ENCODE peak calls at places on chromosomes 2 and 18, in four cellular contexts. P, D, S and T are unnamed samples.
A peak's percentile ranks its signal among the peaks of the same experiment; 100 is the strongest.

GRCh38 chr2:207768891-207769596 is 662 bp downstream of the FZD5 start:
- DNase-seq in P (peak; percentile 51), D (no peak), S (no peak), T (no peak)

GRCh38 chr2:12809526-12809925 is 92.8 kb downstream of the TRIB2 start:
- DNase-seq in P (no peak), S (no peak), D (no peak), T (no peak)

GRCh38 chr2:177243476-177243875 is 21.1 kb downstream of the NFE2L2 start:
- DNase-seq in P (no peak), D (no peak), S (no peak), T (no peak)

GRCh38 chr2:33272001-33272400 is 204.4 kb upstream of the RASGRP3 start:
- DNase-seq in S (no peak), P (no peak), D (no peak), T (peak; percentile 71)

GRCh38 chr18:59264651-59265245 is 8.5 kb downstream of the RAX start:
- DNase-seq in S (no peak), P (no peak), D (no peak), T (no peak)

GRCh38 chr2:174350018-174350417 is 15.3 kb downstream of the SP9 start:
- DNase-seq in D (no peak), S (no peak), P (peak; percentile 47), T (no peak)

GRCh38 chr2:26585966-26586365 is 55.2 kb downstream of the CIB4 start:
- DNase-seq in S (no peak), D (no peak), P (no peak), T (no peak)

GRCh38 chr2:216674376-216674775 is 21.0 kb downstream of the IGFBP5 start:
- DNase-seq in D (no peak), P (no peak), S (no peak), T (no peak)

GRCh38 chr2:192500550-192501200 is 305.9 kb upstream of the TMEFF2 start:
- DNase-seq in S (no peak), D (peak; percentile 66), P (no peak), T (peak; percentile 3)

GRCh38 chr2:128324008-128324896 is 5.6 kb upstream of the HS6ST1 start:
- DNase-seq in S (no peak), D (no peak), P (no peak), T (no peak)

GRCh38 chr2:190682168-190682567 is 33.3 kb downstream of the NAB1 start:
- DNase-seq in S (peak; percentile 12), D (peak; percentile 18), P (no peak), T (no peak)

GRCh38 chr2:239834143-239834542 is 191.0 kb downstream of the NDUFA10 start:
- DNase-seq in P (no peak), D (no peak), S (no peak), T (no peak)

GRCh38 chr2:129587426-129588064 is 391.9 kb upstream of the RAB6C start:
- DNase-seq in P (peak; percentile 55), S (no peak), D (no peak), T (no peak)

GRCh38 chr2:169291517-169291916 is 70.8 kb downstream of the LRP2 start:
- DNase-seq in D (no peak), P (no peak), S (no peak), T (no peak)

GRCh38 chr2:229170907-229171306 is 100.2 kb downstream of the PID1 start:
- DNase-seq in S (no peak), P (no peak), D (no peak), T (no peak)

DNA sequence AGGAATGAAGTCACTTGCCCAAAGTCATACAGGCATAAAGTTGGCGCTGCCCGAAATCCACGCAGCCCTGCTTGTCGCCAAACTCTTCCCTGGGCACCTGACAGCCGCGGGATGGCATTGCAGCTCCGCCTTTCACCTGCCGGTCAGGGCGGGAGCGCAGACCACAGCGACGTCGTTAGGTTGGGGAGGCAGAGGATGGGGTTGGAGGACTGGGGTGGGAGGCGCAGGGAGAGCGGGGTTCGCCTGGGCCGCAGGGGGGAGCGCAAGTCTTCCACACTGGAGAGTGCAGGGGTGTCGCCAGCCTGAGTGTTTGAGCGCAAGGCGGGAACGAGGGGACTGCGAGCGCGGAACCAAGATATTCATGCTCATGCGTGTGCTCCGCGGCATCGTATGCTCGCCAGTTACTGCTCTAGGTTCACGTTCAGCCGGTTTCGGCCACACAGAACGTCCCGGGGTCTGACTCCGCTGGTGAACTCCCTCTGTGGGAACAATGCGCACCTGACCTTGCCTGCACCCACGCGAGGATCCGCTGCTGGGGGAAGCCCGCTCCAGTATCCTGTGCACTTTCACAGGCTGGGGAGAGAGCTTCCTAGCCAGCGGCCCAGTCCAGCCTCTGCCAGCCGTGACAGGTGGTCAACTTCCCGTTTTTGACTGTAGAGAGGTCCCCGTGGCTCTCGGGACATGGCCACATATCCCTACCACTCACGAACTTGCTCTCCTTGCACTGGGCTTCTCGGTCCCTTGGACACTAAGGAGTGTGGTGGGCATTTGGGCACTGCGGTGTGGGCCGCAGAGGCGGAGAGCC is 767 bp upstream of the NPPC start:
- DNase-seq in S (no peak), D (no peak), P (no peak), T (no peak)
- TF ChIP-seq SIN3A in S (no peak), D (no peak), P (no peak), T (no peak)

DNA sequence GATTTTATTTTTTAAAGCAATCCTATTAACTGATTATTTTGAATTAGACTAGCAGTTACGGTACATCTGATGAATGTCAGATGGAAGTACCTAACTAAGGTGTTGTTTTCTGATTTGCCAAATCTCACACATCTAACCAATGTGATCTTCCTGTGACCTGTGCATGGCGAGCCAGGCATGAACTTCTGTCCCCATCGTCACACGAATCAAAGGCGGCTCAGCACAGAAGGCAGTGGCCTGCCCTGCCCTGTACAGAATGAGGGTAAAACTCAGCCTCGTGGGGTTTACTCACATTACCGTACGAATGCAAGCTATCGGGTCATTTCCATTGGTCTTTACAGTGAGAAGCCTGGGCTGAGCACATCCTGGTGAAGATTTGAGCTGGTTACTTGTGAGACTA is 87.3 kb downstream of the WDSUB1 start:
- DNase-seq in S (no peak), D (no peak), P (no peak), T (no peak)
- TF ChIP-seq SIN3A in S (no peak), D (no peak), P (no peak), T (no peak)

GRCh38 chr2:30741576-30741975 is 65.7 kb downstream of the CAPN13 start:
- DNase-seq in S (no peak), D (no peak), P (no peak), T (no peak)
- TF ChIP-seq SIN3A in S (no peak), D (no peak), P (no peak), T (no peak)

DNA sequence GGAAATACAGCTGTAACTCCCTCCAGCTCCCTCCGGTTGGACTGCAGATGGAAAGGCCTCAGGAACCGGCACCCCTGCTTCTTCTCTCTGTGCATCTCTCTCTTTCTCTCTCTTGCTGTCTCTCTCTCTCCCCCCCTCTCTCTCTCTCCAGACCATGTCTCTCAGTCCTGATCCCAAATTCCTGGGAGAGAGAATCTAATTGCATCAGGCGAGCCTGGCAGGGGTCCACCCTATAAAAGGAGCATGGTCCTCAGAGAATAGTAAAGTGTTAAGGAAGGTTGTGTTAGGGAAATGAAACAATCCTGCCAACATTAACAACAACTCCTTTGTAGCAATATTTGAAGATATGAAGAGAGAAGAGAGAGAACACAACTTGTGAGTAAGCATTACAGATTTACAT is 36.7 kb downstream of the VIT start:
- DNase-seq in D (no peak), S (no peak), P (no peak), T (no peak)
- TF ChIP-seq SIN3A in D (no peak), S (no peak), P (no peak), T (no peak)

DNA sequence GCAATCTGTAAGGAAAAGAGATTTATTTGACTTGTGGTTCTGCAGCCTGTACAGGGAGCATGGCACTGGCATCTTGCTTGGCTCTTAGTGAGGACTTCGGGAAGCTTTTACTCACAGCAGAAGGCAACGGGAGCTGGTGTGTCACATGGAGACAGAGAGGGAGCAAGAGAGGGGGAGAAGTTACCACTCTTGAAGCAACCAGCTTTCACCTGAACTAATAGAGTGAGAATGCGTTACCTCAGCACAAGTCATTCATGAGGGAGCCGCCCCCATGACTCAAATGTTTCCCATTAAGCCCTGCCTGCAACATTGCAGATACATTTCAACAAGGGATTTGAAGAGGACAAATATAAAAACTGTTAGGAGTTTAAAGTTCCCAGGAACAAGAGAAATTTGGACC is 190.1 kb downstream of the CYRIA start:
- DNase-seq in D (no peak), P (no peak), S (no peak), T (no peak)
- TF ChIP-seq SIN3A in D (no peak), P (no peak), S (no peak), T (no peak)

GRCh38 chr2:133484106-133484505 is 84.2 kb downstream of the NCKAP5 start:
- DNase-seq in P (no peak), D (no peak), S (no peak), T (no peak)
- TF ChIP-seq SIN3A in P (no peak), D (no peak), S (no peak), T (no peak)

GRCh38 chr2:39488450-39488849 is 51.4 kb upstream of the MAP4K3 start:
- DNase-seq in P (peak; percentile 22), D (no peak), S (no peak), T (no peak)
- TF ChIP-seq SIN3A in P (no peak), D (no peak), S (no peak), T (no peak)

GRCh38 chr2:62466501-62466854 is 39.5 kb downstream of the TMEM17 start:
- DNase-seq in P (no peak), S (no peak), D (no peak), T (no peak)

GRCh38 chr2:62465741-62466500 is 40.1 kb downstream of the TMEM17 start:
- DNase-seq in D (no peak), S (no peak), P (no peak), T (no peak)

GRCh38 chr2:62469114-62469513 is 36.9 kb downstream of the TMEM17 start:
- DNase-seq in P (no peak), S (no peak), D (no peak), T (no peak)

GRCh38 chr2:62467100-62467474 is 38.9 kb downstream of the TMEM17 start:
- DNase-seq in P (no peak), S (no peak), D (no peak), T (no peak)

GRCh38 chr2:62467475-62468321 is 38.3 kb downstream of the TMEM17 start:
- DNase-seq in D (no peak), S (no peak), P (no peak), T (no peak)
- TF ChIP-seq SIN3A in D (no peak), S (no peak), P (no peak), T (no peak)

DNA sequence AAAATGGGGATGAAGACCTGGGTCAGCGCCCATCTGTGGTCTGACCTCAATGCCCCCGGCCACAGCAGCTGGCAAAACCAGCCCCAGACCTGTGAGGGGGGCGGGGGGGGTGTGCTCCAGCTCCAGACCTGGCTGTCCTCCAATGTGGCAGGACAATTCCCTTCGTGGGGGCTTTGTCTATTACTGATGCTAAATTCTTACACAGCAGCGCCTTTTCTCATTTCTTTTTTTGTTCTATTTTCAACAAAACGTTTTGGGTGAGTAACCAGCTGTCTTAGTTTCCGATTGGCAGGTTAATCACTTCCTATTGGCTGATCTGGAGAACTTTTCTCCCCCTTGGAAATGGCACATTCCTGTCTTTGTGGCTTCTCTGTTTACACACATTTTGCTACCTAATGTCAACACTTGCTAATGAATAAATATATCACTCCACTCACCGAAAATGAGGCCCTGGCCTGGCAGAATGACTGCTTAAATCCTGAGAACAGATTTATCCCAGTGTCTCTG is 4.4 kb downstream of the SMAD7 start:
- DNase-seq in P (no peak), S (no peak), D (no peak), T (no peak)
- TF ChIP-seq SIN3A in P (no peak), S (no peak), D (no peak), T (no peak)